ENCODE peak calls at places on chromosomes 11 and 22, in four cellular contexts. P, Z, M and A are unnamed samples.

GRCh38 chr11:3022300-3022967 is 30.3 kb upstream of the NAP1L4 start:
- DNase-seq in M (no peak), P (no peak), Z (no peak), A (peak)

GRCh38 chr11:95230054-95231034 is 658 bp downstream of the SESN3 start:
- DNase-seq in M (peak), P (peak), Z (peak), A (peak)

GRCh38 chr22:49633010-49633324 is 194.7 kb downstream of the BRD1 start:
- DNase-seq in Z (no peak), M (no peak), P (no peak), A (no peak)

GRCh38 chr11:106072804-106073203 is 4.3 kb downstream of the KBTBD3 start:
- DNase-seq in M (no peak), Z (no peak), P (no peak), A (no peak)

GRCh38 chr11:35619030-35619753 is 932 bp downstream of the FJX1 start:
- DNase-seq in P (peak), Z (peak), M (peak), A (peak)

GRCh38 chr11:84855846-84856245 is 771.3 kb downstream of the DLG2 start:
- DNase-seq in M (no peak), Z (no peak), P (no peak), A (peak)

GRCh38 chr11:61004037-61004641 is 32.7 kb downstream of the CD6 start:
- DNase-seq in P (no peak), Z (no peak), M (no peak), A (no peak)

GRCh38 chr22:33018232-33018864 is 39.8 kb downstream of the SYN3 start:
- DNase-seq in M (peak), P (peak), Z (peak), A (peak)

GRCh38 chr22:43439368-43440102 is 27.7 kb downstream of the MPPED1 start:
- DNase-seq in P (no peak), M (no peak), Z (no peak), A (no peak)

GRCh38 chr11:118677977-118678376 is 1.5 kb downstream of the TREH start:
- DNase-seq in Z (no peak), P (no peak), M (no peak), A (no peak)

GRCh38 chr22:20968281-20968977 is 1.4 kb downstream of the AIFM3 start:
- DNase-seq in P (no peak), Z (peak), M (no peak), A (no peak)

GRCh38 chr11:121892131-121892681 is 223.8 kb downstream of the BLID start:
- DNase-seq in Z (no peak), P (no peak), M (peak), A (peak)

GRCh38 chr11:73158356-73159051 is 16.4 kb upstream of the FCHSD2 start:
- DNase-seq in M (no peak), Z (no peak), P (no peak), A (no peak)

GRCh38 chr11:2770556-2771301 is 70.9 kb upstream of the KCNQ1OT1 start:
- DNase-seq in M (peak), P (no peak), Z (peak), A (no peak)

GRCh38 chr22:45832959-45833580 is 143.9 kb downstream of the WNT7B start:
- DNase-seq in M (no peak), Z (no peak), P (no peak), A (no peak)

GRCh38 chr11:20154381-20154780 is 5.9 kb downstream of the DBX1 start:
- DNase-seq in M (peak), P (no peak), Z (no peak), A (peak)

GRCh38 chr11:121687961-121688566 is 235.3 kb upstream of the SORL1-AS1 start:
- DNase-seq in P (no peak), M (peak), Z (no peak), A (peak)

GRCh38 chr11:2444301-2445106 is at the start of the genes KCNQ1 and TRPM5:
- DNase-seq in M (peak), P (peak), Z (peak), A (no peak)

GRCh38 chr11:67113231-67113721 is 5.8 kb upstream of the KDM2A start:
- DNase-seq in Z (no peak), M (no peak), P (no peak), A (no peak)

GRCh38 chr22:43926349-43926710 is 2.7 kb downstream of the PNPLA3 start:
- DNase-seq in Z (no peak), P (no peak), M (no peak), A (no peak)

GRCh38 chr22:37431811-37432707 is 4.8 kb upstream of the ELFN2 start:
- DNase-seq in P (no peak), M (no peak), Z (no peak), A (peak)

GRCh38 chr11:130710442-130711101 is 205.7 kb downstream of the SNX19 start:
- DNase-seq in M (no peak), P (no peak), Z (no peak), A (peak)

GRCh38 chr11:1433977-1434640 is 44.4 kb downstream of the BRSK2 start:
- DNase-seq in M (no peak), P (no peak), Z (no peak), A (no peak)

GRCh38 chr11:36454991-36455611 is 55.0 kb downstream of the TRAF6 start:
- DNase-seq in M (no peak), Z (peak), P (peak), A (no peak)

GRCh38 chr11:33667819-33668467 is 32.7 kb downstream of the C11orf91 start:
- DNase-seq in Z (peak), P (no peak), M (no peak), A (no peak)

GRCh38 chr11:59556115-59556882 is 45.0 kb downstream of the OR4D9 start:
- DNase-seq in M (peak), Z (peak), P (peak), A (peak)

GRCh38 chr11:79087238-79087956 is 353.4 kb downstream of the TENM4 start:
- DNase-seq in Z (no peak), M (no peak), P (peak), A (peak)

GRCh38 chr11:1271002-1271401 is 38.4 kb downstream of the TOLLIP start:
- DNase-seq in M (no peak), Z (no peak), P (no peak), A (peak)

GRCh38 chr11:76630600-76630999 is 39.9 kb downstream of the LRRC32 start:
- DNase-seq in P (no peak), M (no peak), Z (no peak), A (no peak)

GRCh38 chr11:76629133-76629852 is 41.3 kb downstream of the LRRC32 start:
- DNase-seq in P (no peak), Z (no peak), M (no peak), A (peak)

GRCh38 chr11:76631566-76632308 is 38.8 kb downstream of the LRRC32 start:
- DNase-seq in M (no peak), P (no peak), Z (no peak), A (no peak)

GRCh38 chr11:76628408-76628947 is 42.1 kb downstream of the LRRC32 start:
- DNase-seq in M (no peak), Z (no peak), P (no peak), A (no peak)

GRCh38 chr11:76629853-76630599 is 40.5 kb downstream of the LRRC32 start:
- DNase-seq in M (no peak), P (no peak), Z (no peak), A (no peak)
- H2BK12ac ChIP-seq in M (no peak), P (no peak), Z (no peak), A (no peak)

GRCh38 chr11:86068138-86068861 is 584 bp downstream of the PICALM start:
- DNase-seq in M (peak), Z (peak), P (peak), A (peak)

GRCh38 chr11:86072211-86072610 is 3.3 kb upstream of the PICALM start:
- DNase-seq in P (no peak), Z (no peak), M (no peak), A (no peak)

GRCh38 chr11:86069408-86070086 is 663 bp upstream of the PICALM start:
- DNase-seq in P (no peak), Z (no peak), M (peak), A (peak)

GRCh38 chr11:86068951-86069407 is at the start of gene PICALM:
- DNase-seq in M (peak), Z (peak), P (peak), A (peak)

DNA sequence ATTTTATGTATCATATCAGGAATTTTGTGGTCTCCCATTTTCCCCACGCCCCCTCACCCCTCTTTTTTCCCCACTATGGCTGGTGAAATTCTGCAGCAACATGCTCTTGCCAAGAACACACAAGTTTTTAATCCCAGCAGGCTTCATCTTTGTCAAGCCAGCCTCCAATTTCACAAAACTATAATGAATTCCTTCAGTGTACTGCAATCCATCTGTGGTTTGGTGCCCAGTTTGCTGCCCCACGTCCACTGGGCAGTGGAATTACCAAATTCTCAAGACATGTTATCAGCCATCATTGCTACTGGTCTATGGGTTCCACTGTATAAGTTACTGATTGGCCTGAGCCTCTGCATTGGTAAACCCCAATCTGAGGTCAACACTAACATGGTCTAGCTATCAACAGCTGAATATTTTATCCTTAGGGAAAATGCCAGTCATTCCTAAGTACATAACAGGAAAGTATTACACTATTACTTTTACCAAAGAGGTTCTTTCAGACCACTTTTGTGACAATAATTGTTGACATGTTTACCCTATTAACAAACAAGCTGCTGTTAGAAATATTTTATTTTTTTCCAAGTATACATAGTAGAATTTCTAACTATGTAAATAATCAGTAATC is 1.7 kb upstream of the PICALM start:
- DNase-seq in M (no peak), Z (no peak), P (no peak), A (no peak)
- H3K9ac ChIP-seq in M (no peak), Z (no peak), P (no peak), A (peak)

GRCh38 chr11:47863189-47863892 is 15.2 kb upstream of the NUP160 start:
- DNase-seq in M (no peak), Z (no peak), P (no peak), A (peak)

GRCh38 chr11:47858169-47858543 is 10.0 kb upstream of the NUP160 start:
- DNase-seq in Z (no peak), M (no peak), P (no peak), A (peak)

GRCh38 chr11:47861762-47862161 is 13.6 kb upstream of the NUP160 start:
- DNase-seq in P (no peak), Z (no peak), M (no peak), A (peak)

GRCh38 chr11:47857485-47858168 is 9.5 kb upstream of the NUP160 start:
- DNase-seq in P (no peak), Z (no peak), M (no peak), A (no peak)

GRCh38 chr11:47860526-47860925 is 12.4 kb upstream of the NUP160 start:
- DNase-seq in M (no peak), Z (no peak), P (no peak), A (no peak)
- H2BK120ac ChIP-seq in M (no peak), Z (no peak), P (no peak), A (no peak)

DNA sequence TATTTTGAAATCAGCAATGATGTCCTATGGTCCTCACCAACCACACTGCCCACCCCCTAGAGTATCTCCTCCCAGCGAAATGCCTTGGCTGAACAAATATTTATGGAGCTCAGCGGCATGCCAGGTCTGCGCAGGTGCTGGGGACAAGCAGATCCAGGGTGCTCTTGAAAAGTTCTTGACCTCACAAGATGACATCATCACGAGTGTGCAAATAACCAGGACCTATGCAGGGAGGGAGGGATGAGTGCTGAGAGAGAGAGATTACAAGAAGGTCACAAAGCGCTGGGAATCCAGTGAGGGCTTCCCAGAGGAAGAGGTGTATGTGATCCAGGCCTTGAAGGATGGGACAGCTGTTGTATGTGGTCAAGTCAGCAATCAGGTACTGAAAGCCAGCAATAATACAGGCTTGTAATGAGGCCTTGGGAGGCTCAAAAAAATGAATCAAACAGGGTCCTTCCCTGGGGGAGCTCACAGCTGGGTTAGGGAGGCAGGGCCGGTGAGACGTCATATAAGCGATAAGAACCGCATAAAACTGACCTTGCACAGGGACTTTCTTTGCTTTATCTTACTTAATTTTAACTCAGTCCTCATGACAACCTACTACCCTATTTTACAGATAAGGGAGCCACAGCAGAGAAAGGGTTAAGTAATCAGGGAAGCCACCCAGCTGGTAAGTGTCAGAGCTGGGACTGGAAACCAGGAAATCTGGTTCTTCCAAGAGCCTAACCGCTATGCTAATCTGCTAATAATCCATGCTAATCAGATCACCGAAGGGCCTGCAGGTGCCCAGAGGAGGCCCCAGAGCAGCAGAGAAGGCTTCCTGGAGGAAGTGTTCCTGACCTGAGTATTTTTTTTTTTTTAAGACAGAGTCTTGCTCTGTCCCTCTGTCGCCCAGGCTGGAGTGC is 8.2 kb downstream of the ARRB1 start:
- DNase-seq in P (no peak), M (peak), Z (no peak), A (peak)
- H2BK12ac ChIP-seq in P (no peak), M (no peak), Z (peak), A (no peak)

DNA sequence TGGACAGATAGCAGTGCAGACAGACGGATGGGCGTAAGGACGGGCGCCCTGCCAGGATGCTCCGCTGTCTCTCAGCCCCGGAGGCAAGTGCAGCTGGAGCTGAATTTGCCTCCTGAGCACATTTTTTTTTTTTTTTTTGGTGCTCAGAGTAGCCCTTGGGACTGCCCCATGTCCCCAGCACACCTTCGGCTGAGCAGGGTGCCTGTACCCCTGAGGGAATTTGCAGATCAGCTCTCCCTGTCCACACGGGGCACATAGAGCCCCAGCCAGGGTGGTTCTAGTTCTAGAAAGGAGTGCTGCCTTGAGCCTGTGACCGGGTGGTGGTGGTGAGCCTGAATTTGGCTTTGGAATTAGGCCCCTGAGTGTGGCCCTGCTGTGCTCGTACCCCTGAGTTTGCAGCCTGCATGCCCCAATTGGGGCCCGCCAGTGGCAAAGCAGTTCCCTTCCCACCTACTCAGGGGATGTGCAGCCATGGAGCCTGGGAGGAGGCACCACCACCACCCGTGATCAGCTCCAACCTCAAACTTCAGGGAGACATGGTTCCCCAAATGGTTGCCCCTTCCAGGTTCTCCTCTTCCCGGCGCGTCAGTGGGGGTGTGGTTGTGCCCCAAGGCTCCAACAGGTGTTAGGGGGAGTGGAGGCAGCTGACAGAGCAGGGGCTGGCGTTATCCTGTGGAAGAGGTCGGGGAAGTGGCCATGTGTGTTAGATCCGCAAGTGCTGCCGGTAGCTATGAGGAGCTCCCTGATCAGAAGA is 1232.7 kb downstream of the BRD1 start:
- DNase-seq in P (no peak), M (no peak), Z (no peak), A (no peak)
- H3K9ac ChIP-seq in P (peak), M (no peak), Z (no peak), A (no peak)